ENCODE peak calls at places on chromosomes 3 and 15, in eight cellular contexts. One of them, this sample, is unnamed.

GRCh38 chr3:17443142-17443541 is 299.3 kb downstream of the TBC1D5 start:
- DNase-seq in GDM1: no peak
- DNase-seq in H4: no peak
- DNase-seq in activated T-cell treated with anti-CD3 and anti-CD28 coated beads, Interleukin-2, amount 50 U/mL, for 1 hour: no peak
- DNase-seq in hepatocyte: no peak
- DNase-seq in dermis microvascular lymphatic vessel endothelial cell: no peak
- DNase-seq in NCI-H510A: no peak
- DNase-seq in activated gamma-delta T cell treated with Interleukin-2 at 50 U/mL for 16 hours: no peak
- DNase-seq in this sample: no peak

GRCh38 chr3:116770815-116771450 is 61.4 kb downstream of the TUSC7 start:
- DNase-seq in activated gamma-delta T cell treated with Interleukin-2 at 50 U/mL for 16 hours: no peak
- DNase-seq in H4: peak; percentile 51
- DNase-seq in hepatocyte: peak; percentile 87
- DNase-seq in NCI-H510A: peak; percentile 16
- DNase-seq in GDM1: peak; percentile 47
- DNase-seq in activated T-cell treated with anti-CD3 and anti-CD28 coated beads, Interleukin-2, amount 50 U/mL, for 1 hour: no peak
- DNase-seq in dermis microvascular lymphatic vessel endothelial cell: peak; percentile 76
- DNase-seq in this sample: peak; percentile 45

GRCh38 chr3:120559228-120560061 is 36.7 kb upstream of the NDUFB4 start:
- DNase-seq in activated gamma-delta T cell treated with Interleukin-2 at 50 U/mL for 16 hours: no peak
- DNase-seq in hepatocyte: peak; percentile 30
- DNase-seq in activated T-cell treated with anti-CD3 and anti-CD28 coated beads, Interleukin-2, amount 50 U/mL, for 1 hour: no peak
- DNase-seq in NCI-H510A: no peak
- DNase-seq in H4: peak; percentile 61
- DNase-seq in dermis microvascular lymphatic vessel endothelial cell: peak; percentile 63
- DNase-seq in GDM1: peak; percentile 37
- DNase-seq in this sample: peak; percentile 71

GRCh38 chr3:154794383-154794782 is 285.7 kb upstream of the MME start:
- DNase-seq in hepatocyte: no peak
- DNase-seq in dermis microvascular lymphatic vessel endothelial cell: no peak
- DNase-seq in activated gamma-delta T cell treated with Interleukin-2 at 50 U/mL for 16 hours: no peak
- DNase-seq in NCI-H510A: no peak
- DNase-seq in GDM1: no peak
- DNase-seq in activated T-cell treated with anti-CD3 and anti-CD28 coated beads, Interleukin-2, amount 50 U/mL, for 1 hour: no peak
- DNase-seq in H4: no peak
- DNase-seq in this sample: no peak

GRCh38 chr15:25438601-25439455 is at the start of gene UBE3A:
- DNase-seq in H4: peak; percentile 78
- DNase-seq in activated T-cell treated with anti-CD3 and anti-CD28 coated beads, Interleukin-2, amount 50 U/mL, for 1 hour: peak; percentile 90
- DNase-seq in NCI-H510A: peak; percentile 77
- DNase-seq in hepatocyte: peak; percentile 97
- DNase-seq in dermis microvascular lymphatic vessel endothelial cell: peak; percentile 93
- DNase-seq in GDM1: peak; percentile 95
- DNase-seq in activated gamma-delta T cell treated with Interleukin-2 at 50 U/mL for 16 hours: peak; percentile 84
- DNase-seq in this sample: peak; percentile 94

GRCh38 chr15:98611808-98612207 is 36.5 kb upstream of the IGF1R start:
- DNase-seq in activated T-cell treated with anti-CD3 and anti-CD28 coated beads, Interleukin-2, amount 50 U/mL, for 1 hour: no peak
- DNase-seq in NCI-H510A: no peak
- DNase-seq in activated gamma-delta T cell treated with Interleukin-2 at 50 U/mL for 16 hours: no peak
- DNase-seq in dermis microvascular lymphatic vessel endothelial cell: no peak
- DNase-seq in hepatocyte: no peak
- DNase-seq in H4: no peak
- DNase-seq in GDM1: no peak
- DNase-seq in this sample: no peak

GRCh38 chr15:35560895-35561294 is 14.9 kb upstream of the DPH6 start:
- DNase-seq in hepatocyte: no peak
- DNase-seq in activated gamma-delta T cell treated with Interleukin-2 at 50 U/mL for 16 hours: no peak
- DNase-seq in H4: no peak
- DNase-seq in GDM1: no peak
- DNase-seq in activated T-cell treated with anti-CD3 and anti-CD28 coated beads, Interleukin-2, amount 50 U/mL, for 1 hour: no peak
- DNase-seq in NCI-H510A: no peak
- DNase-seq in dermis microvascular lymphatic vessel endothelial cell: no peak
- DNase-seq in this sample: no peak

GRCh38 chr15:67130166-67130565 is 64.8 kb downstream of the SMAD3 start:
- DNase-seq in GDM1: no peak
- DNase-seq in dermis microvascular lymphatic vessel endothelial cell: no peak
- DNase-seq in activated T-cell treated with anti-CD3 and anti-CD28 coated beads, Interleukin-2, amount 50 U/mL, for 1 hour: no peak
- DNase-seq in H4: no peak
- DNase-seq in hepatocyte: no peak
- DNase-seq in activated gamma-delta T cell treated with Interleukin-2 at 50 U/mL for 16 hours: no peak
- DNase-seq in NCI-H510A: no peak
- DNase-seq in this sample: no peak

GRCh38 chr15:31091531-31091930 is 10.0 kb downstream of the TRPM1 start:
- DNase-seq in activated T-cell treated with anti-CD3 and anti-CD28 coated beads, Interleukin-2, amount 50 U/mL, for 1 hour: no peak
- DNase-seq in activated gamma-delta T cell treated with Interleukin-2 at 50 U/mL for 16 hours: no peak
- DNase-seq in hepatocyte: no peak
- DNase-seq in NCI-H510A: no peak
- DNase-seq in H4: peak; percentile 48
- DNase-seq in dermis microvascular lymphatic vessel endothelial cell: no peak
- DNase-seq in GDM1: no peak
- DNase-seq in this sample: no peak

GRCh38 chr15:100169615-100170279 is 172.0 kb downstream of the ADAMTS17 start:
- DNase-seq in NCI-H510A: no peak
- DNase-seq in activated gamma-delta T cell treated with Interleukin-2 at 50 U/mL for 16 hours: no peak
- DNase-seq in activated T-cell treated with anti-CD3 and anti-CD28 coated beads, Interleukin-2, amount 50 U/mL, for 1 hour: no peak
- DNase-seq in GDM1: no peak
- DNase-seq in H4: no peak
- DNase-seq in hepatocyte: no peak
- DNase-seq in dermis microvascular lymphatic vessel endothelial cell: no peak
- DNase-seq in this sample: no peak

GRCh38 chr15:78906310-78906608 is 33.6 kb downstream of the MORF4L1 start:
- DNase-seq in H4: peak; percentile 42
- DNase-seq in activated T-cell treated with anti-CD3 and anti-CD28 coated beads, Interleukin-2, amount 50 U/mL, for 1 hour: no peak
- DNase-seq in dermis microvascular lymphatic vessel endothelial cell: peak; percentile 81
- DNase-seq in GDM1: no peak
- DNase-seq in NCI-H510A: no peak
- DNase-seq in hepatocyte: no peak
- DNase-seq in activated gamma-delta T cell treated with Interleukin-2 at 50 U/mL for 16 hours: no peak
- DNase-seq in this sample: peak; percentile 66

GRCh38 chr3:125160911-125161371 is 51.6 kb downstream of the SLC12A8 start:
- DNase-seq in dermis microvascular lymphatic vessel endothelial cell: no peak
- DNase-seq in hepatocyte: no peak
- DNase-seq in H4: no peak
- DNase-seq in activated T-cell treated with anti-CD3 and anti-CD28 coated beads, Interleukin-2, amount 50 U/mL, for 1 hour: no peak
- DNase-seq in activated gamma-delta T cell treated with Interleukin-2 at 50 U/mL for 16 hours: no peak
- DNase-seq in GDM1: no peak
- DNase-seq in NCI-H510A: no peak
- DNase-seq in this sample: no peak

This sample was measured in heart left ventricle.